ENCODE peak calls at places on chromosomes 2 and 18, in six cellular contexts. G is AG08396; C is NCI-H1694 treated with DMSO at 0.1 percent for 48 hours; H is anterior cingulate cortex; N is activated CD4-positive, alpha-beta T cell treated with anti-CD3 and anti-CD28 coated beads, Interleukin-2, amount 50 U/mL, for 1 hour; O is amniotic stem cell. Q is an unnamed sample.

GRCh38 chr2:55232863-55233657 is 572 bp downstream of the RPS27A start:
- DNase-seq in G (peak), C (no peak), H (no peak), N (peak), O (no peak), Q (peak)

GRCh38 chr2:88218971-88219370 is 48.8 kb downstream of the THNSL2 start:
- DNase-seq in G (no peak), C (no peak), H (no peak), N (no peak), O (no peak), Q (no peak)

GRCh38 chr18:76447268-76447890 is 47.7 kb downstream of the ZNF516 start:
- DNase-seq in G (no peak), C (no peak), H (no peak), N (no peak), O (no peak), Q (no peak)

GRCh38 chr2:239688098-239688497 is 287.3 kb upstream of the HDAC4 start:
- DNase-seq in G (no peak), C (no peak), H (no peak), N (no peak), O (no peak), Q (no peak)

GRCh38 chr2:109454304-109454703 is 159.5 kb downstream of the SEPTIN10 start:
- DNase-seq in G (no peak), C (no peak), H (no peak), N (no peak), O (no peak), Q (no peak)

GRCh38 chr2:150271952-150272351 is 215.5 kb downstream of the RND3 start:
- DNase-seq in G (peak), C (no peak), H (no peak), N (no peak), O (no peak), Q (no peak)

GRCh38 chr2:167140767-167141166 is 252.5 kb downstream of the XIRP2 start:
- DNase-seq in G (peak), C (no peak), H (no peak), N (no peak), O (peak), Q (no peak)

GRCh38 chr2:109562421-109562820 is 51.3 kb downstream of the SEPTIN10 start:
- DNase-seq in G (no peak), C (no peak), H (no peak), N (no peak), O (no peak), Q (no peak)

GRCh38 chr2:60880988-60881932 is at the start of gene REL:
- DNase-seq in G (peak), C (peak), H (peak), N (peak), O (peak), Q (peak)

GRCh38 chr2:129929321-129930290 is 49.9 kb upstream of the RAB6C start:
- DNase-seq in G (no peak), C (no peak), H (no peak), N (no peak), O (no peak), Q (no peak)

GRCh38 chr2:199055336-199055735 is 402.4 kb downstream of the SATB2 start:
- DNase-seq in G (no peak), C (no peak), H (no peak), N (no peak), O (no peak), Q (no peak)

GRCh38 chr2:136332436-136333095 is 214.6 kb upstream of the CXCR4 start:
- DNase-seq in G (no peak), C (no peak), H (no peak), N (no peak), O (no peak), Q (no peak)

Q was measured in lung.